ENCODE peak calls at places on chromosome 3, in four cellular contexts. One of them, this sample, is unnamed.

GRCh38 chr3:40143283-40144090 is 166.0 kb upstream of the EIF1B start:
- DNase-seq in stimulated activated CD4-positive, alpha-beta T cell treated with anti-CD3 and anti-CD28 coated beads, Interleukin-12 subunit alpha, Interleukin-12 subunit beta, amount 100 ng/mL, for 4 hours: no peak
- DNase-seq in activated CD8-positive, alpha-beta memory T cell treated with anti-CD3 and anti-CD28 coated beads, Interleukin-2, amount 50 U/mL, for 48 hours: no peak
- DNase-seq in naive thymus-derived CD8-positive, alpha-beta T cell: no peak
- DNase-seq in this sample: no peak

GRCh38 chr3:11850003-11850402 is 3.3 kb upstream of the TAMM41 start:
- DNase-seq in stimulated activated CD4-positive, alpha-beta T cell treated with anti-CD3 and anti-CD28 coated beads, Interleukin-12 subunit alpha, Interleukin-12 subunit beta, amount 100 ng/mL, for 4 hours: no peak
- DNase-seq in activated CD8-positive, alpha-beta memory T cell treated with anti-CD3 and anti-CD28 coated beads, Interleukin-2, amount 50 U/mL, for 48 hours: no peak
- DNase-seq in naive thymus-derived CD8-positive, alpha-beta T cell: no peak
- DNase-seq in this sample: no peak

GRCh38 chr3:112640333-112640863 is 545 bp downstream of the CCDC80 start:
- DNase-seq in stimulated activated CD4-positive, alpha-beta T cell treated with anti-CD3 and anti-CD28 coated beads, Interleukin-12 subunit alpha, Interleukin-12 subunit beta, amount 100 ng/mL, for 4 hours: no peak
- DNase-seq in activated CD8-positive, alpha-beta memory T cell treated with anti-CD3 and anti-CD28 coated beads, Interleukin-2, amount 50 U/mL, for 48 hours: no peak
- DNase-seq in naive thymus-derived CD8-positive, alpha-beta T cell: no peak
- DNase-seq in this sample: no peak

GRCh38 chr3:107496855-107497254 is 25.9 kb upstream of the BBX start:
- DNase-seq in stimulated activated CD4-positive, alpha-beta T cell treated with anti-CD3 and anti-CD28 coated beads, Interleukin-12 subunit alpha, Interleukin-12 subunit beta, amount 100 ng/mL, for 4 hours: no peak
- DNase-seq in activated CD8-positive, alpha-beta memory T cell treated with anti-CD3 and anti-CD28 coated beads, Interleukin-2, amount 50 U/mL, for 48 hours: no peak
- DNase-seq in naive thymus-derived CD8-positive, alpha-beta T cell: no peak
- DNase-seq in this sample: no peak

GRCh38 chr3:42369304-42369703 is 41.1 kb downstream of the LYZL4 start:
- DNase-seq in stimulated activated CD4-positive, alpha-beta T cell treated with anti-CD3 and anti-CD28 coated beads, Interleukin-12 subunit alpha, Interleukin-12 subunit beta, amount 100 ng/mL, for 4 hours: no peak
- DNase-seq in activated CD8-positive, alpha-beta memory T cell treated with anti-CD3 and anti-CD28 coated beads, Interleukin-2, amount 50 U/mL, for 48 hours: no peak
- DNase-seq in naive thymus-derived CD8-positive, alpha-beta T cell: peak; percentile 29
- DNase-seq in this sample: no peak

GRCh38 chr3:197335428-197336132 is 37.2 kb upstream of the DLG1 start:
- DNase-seq in stimulated activated CD4-positive, alpha-beta T cell treated with anti-CD3 and anti-CD28 coated beads, Interleukin-12 subunit alpha, Interleukin-12 subunit beta, amount 100 ng/mL, for 4 hours: no peak
- DNase-seq in activated CD8-positive, alpha-beta memory T cell treated with anti-CD3 and anti-CD28 coated beads, Interleukin-2, amount 50 U/mL, for 48 hours: no peak
- DNase-seq in naive thymus-derived CD8-positive, alpha-beta T cell: no peak
- DNase-seq in this sample: no peak

GRCh38 chr3:85853805-85854204 is 895.0 kb downstream of the CADM2 start:
- DNase-seq in stimulated activated CD4-positive, alpha-beta T cell treated with anti-CD3 and anti-CD28 coated beads, Interleukin-12 subunit alpha, Interleukin-12 subunit beta, amount 100 ng/mL, for 4 hours: no peak
- DNase-seq in activated CD8-positive, alpha-beta memory T cell treated with anti-CD3 and anti-CD28 coated beads, Interleukin-2, amount 50 U/mL, for 48 hours: no peak
- DNase-seq in naive thymus-derived CD8-positive, alpha-beta T cell: no peak
- DNase-seq in this sample: no peak

GRCh38 chr3:146130881-146131371 is 30.1 kb downstream of the PLOD2 start:
- DNase-seq in stimulated activated CD4-positive, alpha-beta T cell treated with anti-CD3 and anti-CD28 coated beads, Interleukin-12 subunit alpha, Interleukin-12 subunit beta, amount 100 ng/mL, for 4 hours: no peak
- DNase-seq in activated CD8-positive, alpha-beta memory T cell treated with anti-CD3 and anti-CD28 coated beads, Interleukin-2, amount 50 U/mL, for 48 hours: no peak
- DNase-seq in naive thymus-derived CD8-positive, alpha-beta T cell: no peak
- DNase-seq in this sample: no peak

GRCh38 chr3:109131276-109131675 is 5.2 kb upstream of the C3orf85 start:
- DNase-seq in stimulated activated CD4-positive, alpha-beta T cell treated with anti-CD3 and anti-CD28 coated beads, Interleukin-12 subunit alpha, Interleukin-12 subunit beta, amount 100 ng/mL, for 4 hours: no peak
- DNase-seq in activated CD8-positive, alpha-beta memory T cell treated with anti-CD3 and anti-CD28 coated beads, Interleukin-2, amount 50 U/mL, for 48 hours: no peak
- DNase-seq in naive thymus-derived CD8-positive, alpha-beta T cell: no peak
- DNase-seq in this sample: no peak

GRCh38 chr3:185744997-185745843 is 79.6 kb downstream of the IGF2BP2 start:
- DNase-seq in stimulated activated CD4-positive, alpha-beta T cell treated with anti-CD3 and anti-CD28 coated beads, Interleukin-12 subunit alpha, Interleukin-12 subunit beta, amount 100 ng/mL, for 4 hours: no peak
- DNase-seq in activated CD8-positive, alpha-beta memory T cell treated with anti-CD3 and anti-CD28 coated beads, Interleukin-2, amount 50 U/mL, for 48 hours: no peak
- DNase-seq in naive thymus-derived CD8-positive, alpha-beta T cell: no peak
- DNase-seq in this sample: no peak

GRCh38 chr3:123805504-123805903 is 78.6 kb downstream of the MYLK start:
- DNase-seq in stimulated activated CD4-positive, alpha-beta T cell treated with anti-CD3 and anti-CD28 coated beads, Interleukin-12 subunit alpha, Interleukin-12 subunit beta, amount 100 ng/mL, for 4 hours: no peak
- DNase-seq in activated CD8-positive, alpha-beta memory T cell treated with anti-CD3 and anti-CD28 coated beads, Interleukin-2, amount 50 U/mL, for 48 hours: no peak
- DNase-seq in naive thymus-derived CD8-positive, alpha-beta T cell: no peak
- DNase-seq in this sample: no peak

GRCh38 chr3:41682996-41683395 is 278.9 kb downstream of the ULK4 start:
- DNase-seq in stimulated activated CD4-positive, alpha-beta T cell treated with anti-CD3 and anti-CD28 coated beads, Interleukin-12 subunit alpha, Interleukin-12 subunit beta, amount 100 ng/mL, for 4 hours: no peak
- DNase-seq in activated CD8-positive, alpha-beta memory T cell treated with anti-CD3 and anti-CD28 coated beads, Interleukin-2, amount 50 U/mL, for 48 hours: no peak
- DNase-seq in naive thymus-derived CD8-positive, alpha-beta T cell: no peak
- DNase-seq in this sample: no peak

GRCh38 chr3:60636846-60637245 is 614.4 kb downstream of the FHIT start:
- DNase-seq in stimulated activated CD4-positive, alpha-beta T cell treated with anti-CD3 and anti-CD28 coated beads, Interleukin-12 subunit alpha, Interleukin-12 subunit beta, amount 100 ng/mL, for 4 hours: no peak
- DNase-seq in activated CD8-positive, alpha-beta memory T cell treated with anti-CD3 and anti-CD28 coated beads, Interleukin-2, amount 50 U/mL, for 48 hours: no peak
- DNase-seq in naive thymus-derived CD8-positive, alpha-beta T cell: no peak
- DNase-seq in this sample: no peak

GRCh38 chr3:138338816-138339215 is 9.2 kb upstream of the NME9 start:
- DNase-seq in stimulated activated CD4-positive, alpha-beta T cell treated with anti-CD3 and anti-CD28 coated beads, Interleukin-12 subunit alpha, Interleukin-12 subunit beta, amount 100 ng/mL, for 4 hours: no peak
- DNase-seq in activated CD8-positive, alpha-beta memory T cell treated with anti-CD3 and anti-CD28 coated beads, Interleukin-2, amount 50 U/mL, for 48 hours: no peak
- DNase-seq in naive thymus-derived CD8-positive, alpha-beta T cell: no peak
- DNase-seq in this sample: no peak

GRCh38 chr3:189588061-189588817 is 43.0 kb upstream of the TP63 start:
- DNase-seq in stimulated activated CD4-positive, alpha-beta T cell treated with anti-CD3 and anti-CD28 coated beads, Interleukin-12 subunit alpha, Interleukin-12 subunit beta, amount 100 ng/mL, for 4 hours: no peak
- DNase-seq in activated CD8-positive, alpha-beta memory T cell treated with anti-CD3 and anti-CD28 coated beads, Interleukin-2, amount 50 U/mL, for 48 hours: no peak
- DNase-seq in naive thymus-derived CD8-positive, alpha-beta T cell: no peak
- DNase-seq in this sample: no peak

GRCh38 chr3:155347901-155348300 is 54.4 kb upstream of the STRIT1 start:
- DNase-seq in stimulated activated CD4-positive, alpha-beta T cell treated with anti-CD3 and anti-CD28 coated beads, Interleukin-12 subunit alpha, Interleukin-12 subunit beta, amount 100 ng/mL, for 4 hours: no peak
- DNase-seq in activated CD8-positive, alpha-beta memory T cell treated with anti-CD3 and anti-CD28 coated beads, Interleukin-2, amount 50 U/mL, for 48 hours: no peak
- DNase-seq in naive thymus-derived CD8-positive, alpha-beta T cell: no peak
- DNase-seq in this sample: no peak

GRCh38 chr3:196406806-196407470 is 25.3 kb downstream of the UBXN7 start:
- DNase-seq in stimulated activated CD4-positive, alpha-beta T cell treated with anti-CD3 and anti-CD28 coated beads, Interleukin-12 subunit alpha, Interleukin-12 subunit beta, amount 100 ng/mL, for 4 hours: no peak
- DNase-seq in activated CD8-positive, alpha-beta memory T cell treated with anti-CD3 and anti-CD28 coated beads, Interleukin-2, amount 50 U/mL, for 48 hours: no peak
- DNase-seq in naive thymus-derived CD8-positive, alpha-beta T cell: no peak
- DNase-seq in this sample: no peak

GRCh38 chr3:123290962-123291361 is 89.2 kb downstream of the SEC22A start:
- DNase-seq in stimulated activated CD4-positive, alpha-beta T cell treated with anti-CD3 and anti-CD28 coated beads, Interleukin-12 subunit alpha, Interleukin-12 subunit beta, amount 100 ng/mL, for 4 hours: no peak
- DNase-seq in activated CD8-positive, alpha-beta memory T cell treated with anti-CD3 and anti-CD28 coated beads, Interleukin-2, amount 50 U/mL, for 48 hours: peak; percentile 22
- DNase-seq in naive thymus-derived CD8-positive, alpha-beta T cell: no peak
- DNase-seq in this sample: no peak

GRCh38 chr3:4410174-4410573 is 56.9 kb downstream of the SUMF1 start:
- DNase-seq in stimulated activated CD4-positive, alpha-beta T cell treated with anti-CD3 and anti-CD28 coated beads, Interleukin-12 subunit alpha, Interleukin-12 subunit beta, amount 100 ng/mL, for 4 hours: no peak
- DNase-seq in activated CD8-positive, alpha-beta memory T cell treated with anti-CD3 and anti-CD28 coated beads, Interleukin-2, amount 50 U/mL, for 48 hours: no peak
- DNase-seq in naive thymus-derived CD8-positive, alpha-beta T cell: no peak
- DNase-seq in this sample: no peak

GRCh38 chr3:185151101-185151958 is 1.5 kb downstream of the C3orf70 start:
- DNase-seq in stimulated activated CD4-positive, alpha-beta T cell treated with anti-CD3 and anti-CD28 coated beads, Interleukin-12 subunit alpha, Interleukin-12 subunit beta, amount 100 ng/mL, for 4 hours: no peak
- DNase-seq in activated CD8-positive, alpha-beta memory T cell treated with anti-CD3 and anti-CD28 coated beads, Interleukin-2, amount 50 U/mL, for 48 hours: no peak
- DNase-seq in naive thymus-derived CD8-positive, alpha-beta T cell: no peak
- DNase-seq in this sample: no peak

GRCh38 chr3:39106281-39107055 is 959 bp downstream of the GORASP1 start:
- DNase-seq in stimulated activated CD4-positive, alpha-beta T cell treated with anti-CD3 and anti-CD28 coated beads, Interleukin-12 subunit alpha, Interleukin-12 subunit beta, amount 100 ng/mL, for 4 hours: no peak
- DNase-seq in activated CD8-positive, alpha-beta memory T cell treated with anti-CD3 and anti-CD28 coated beads, Interleukin-2, amount 50 U/mL, for 48 hours: peak; percentile 51
- DNase-seq in naive thymus-derived CD8-positive, alpha-beta T cell: no peak
- DNase-seq in this sample: no peak

GRCh38 chr3:16596352-16597032 is 8.7 kb downstream of the DAZL start:
- DNase-seq in stimulated activated CD4-positive, alpha-beta T cell treated with anti-CD3 and anti-CD28 coated beads, Interleukin-12 subunit alpha, Interleukin-12 subunit beta, amount 100 ng/mL, for 4 hours: no peak
- DNase-seq in activated CD8-positive, alpha-beta memory T cell treated with anti-CD3 and anti-CD28 coated beads, Interleukin-2, amount 50 U/mL, for 48 hours: no peak
- DNase-seq in naive thymus-derived CD8-positive, alpha-beta T cell: no peak
- DNase-seq in this sample: no peak

GRCh38 chr3:46187876-46188275 is 20.2 kb downstream of the CCR1 start:
- DNase-seq in stimulated activated CD4-positive, alpha-beta T cell treated with anti-CD3 and anti-CD28 coated beads, Interleukin-12 subunit alpha, Interleukin-12 subunit beta, amount 100 ng/mL, for 4 hours: no peak
- DNase-seq in activated CD8-positive, alpha-beta memory T cell treated with anti-CD3 and anti-CD28 coated beads, Interleukin-2, amount 50 U/mL, for 48 hours: no peak
- DNase-seq in naive thymus-derived CD8-positive, alpha-beta T cell: no peak
- DNase-seq in this sample: no peak

GRCh38 chr3:29283297-29283681 is 2.4 kb downstream of the RBMS3 start:
- DNase-seq in stimulated activated CD4-positive, alpha-beta T cell treated with anti-CD3 and anti-CD28 coated beads, Interleukin-12 subunit alpha, Interleukin-12 subunit beta, amount 100 ng/mL, for 4 hours: no peak
- DNase-seq in activated CD8-positive, alpha-beta memory T cell treated with anti-CD3 and anti-CD28 coated beads, Interleukin-2, amount 50 U/mL, for 48 hours: no peak
- DNase-seq in naive thymus-derived CD8-positive, alpha-beta T cell: no peak
- DNase-seq in this sample: no peak

GRCh38 chr3:141094851-141095545 is 43.9 kb downstream of the SPSB4 start:
- DNase-seq in stimulated activated CD4-positive, alpha-beta T cell treated with anti-CD3 and anti-CD28 coated beads, Interleukin-12 subunit alpha, Interleukin-12 subunit beta, amount 100 ng/mL, for 4 hours: no peak
- DNase-seq in activated CD8-positive, alpha-beta memory T cell treated with anti-CD3 and anti-CD28 coated beads, Interleukin-2, amount 50 U/mL, for 48 hours: no peak
- DNase-seq in naive thymus-derived CD8-positive, alpha-beta T cell: no peak
- DNase-seq in this sample: no peak

GRCh38 chr3:70744536-70744935 is 432.1 kb upstream of the MDFIC2 start:
- DNase-seq in stimulated activated CD4-positive, alpha-beta T cell treated with anti-CD3 and anti-CD28 coated beads, Interleukin-12 subunit alpha, Interleukin-12 subunit beta, amount 100 ng/mL, for 4 hours: no peak
- DNase-seq in activated CD8-positive, alpha-beta memory T cell treated with anti-CD3 and anti-CD28 coated beads, Interleukin-2, amount 50 U/mL, for 48 hours: no peak
- DNase-seq in naive thymus-derived CD8-positive, alpha-beta T cell: no peak
- DNase-seq in this sample: no peak

GRCh38 chr3:83039422-83039821 is 1278.0 kb upstream of the GBE1 start:
- DNase-seq in stimulated activated CD4-positive, alpha-beta T cell treated with anti-CD3 and anti-CD28 coated beads, Interleukin-12 subunit alpha, Interleukin-12 subunit beta, amount 100 ng/mL, for 4 hours: no peak
- DNase-seq in activated CD8-positive, alpha-beta memory T cell treated with anti-CD3 and anti-CD28 coated beads, Interleukin-2, amount 50 U/mL, for 48 hours: no peak
- DNase-seq in naive thymus-derived CD8-positive, alpha-beta T cell: no peak
- DNase-seq in this sample: no peak

GRCh38 chr3:180870008-180870733 is 42.3 kb upstream of the FXR1 start:
- DNase-seq in stimulated activated CD4-positive, alpha-beta T cell treated with anti-CD3 and anti-CD28 coated beads, Interleukin-12 subunit alpha, Interleukin-12 subunit beta, amount 100 ng/mL, for 4 hours: no peak
- DNase-seq in activated CD8-positive, alpha-beta memory T cell treated with anti-CD3 and anti-CD28 coated beads, Interleukin-2, amount 50 U/mL, for 48 hours: no peak
- DNase-seq in naive thymus-derived CD8-positive, alpha-beta T cell: no peak
- DNase-seq in this sample: no peak